ENCODE peak calls at places on chromosomes 7 and 10, in nine cellular contexts. One of them, this sample, is unnamed.
A peak's percentile ranks its signal among the peaks of the same experiment; 100 is the strongest.

GRCh38 chr7:48011323-48011722 is 17.6 kb downstream of the SUN3 start:
- DNase-seq in hepatocyte: no peak
- DNase-seq in stomach: no peak
- DNase-seq in AG10803: no peak
- DNase-seq in left lung: no peak
- DNase-seq in AG09309: no peak
- DNase-seq in fibroblast of pulmonary artery: no peak
- DNase-seq in cardiac fibroblast: no peak
- DNase-seq in WTC11: no peak
- DNase-seq in this sample: no peak

GRCh38 chr7:13258386-13258785 is 571.0 kb downstream of the ARL4A start:
- DNase-seq in WTC11: no peak
- DNase-seq in hepatocyte: no peak
- DNase-seq in fibroblast of pulmonary artery: no peak
- DNase-seq in cardiac fibroblast: no peak
- DNase-seq in stomach: no peak
- DNase-seq in left lung: no peak
- DNase-seq in AG10803: no peak
- DNase-seq in AG09309: no peak
- DNase-seq in this sample: no peak

GRCh38 chr7:113824117-113824823 is 94.5 kb downstream of the PPP1R3A start:
- DNase-seq in cardiac fibroblast: no peak
- DNase-seq in left lung: no peak
- DNase-seq in hepatocyte: no peak
- DNase-seq in AG09309: no peak
- DNase-seq in fibroblast of pulmonary artery: no peak
- DNase-seq in WTC11: no peak
- DNase-seq in AG10803: no peak
- DNase-seq in stomach: no peak
- DNase-seq in this sample: no peak

GRCh38 chr7:1229956-1230355 is 2.7 kb upstream of the UNCX start:
- DNase-seq in WTC11: peak; percentile 36
- DNase-seq in hepatocyte: no peak
- DNase-seq in fibroblast of pulmonary artery: no peak
- DNase-seq in cardiac fibroblast: no peak
- DNase-seq in AG10803: no peak
- DNase-seq in left lung: no peak
- DNase-seq in stomach: no peak
- DNase-seq in AG09309: no peak
- DNase-seq in this sample: peak; percentile 63

GRCh38 chr7:2128601-2129375 is 104.0 kb downstream of the MAD1L1 start:
- DNase-seq in WTC11: no peak
- DNase-seq in AG10803: no peak
- DNase-seq in AG09309: no peak
- DNase-seq in hepatocyte: no peak
- DNase-seq in stomach: no peak
- DNase-seq in left lung: no peak
- DNase-seq in fibroblast of pulmonary artery: no peak
- DNase-seq in cardiac fibroblast: no peak
- DNase-seq in this sample: no peak

GRCh38 chr10:47311193-47311899 is 10.9 kb upstream of the GDF2 start:
- DNase-seq in stomach: peak; percentile 84
- DNase-seq in WTC11: no peak
- DNase-seq in cardiac fibroblast: no peak
- DNase-seq in left lung: no peak
- DNase-seq in fibroblast of pulmonary artery: peak; percentile 10
- DNase-seq in hepatocyte: no peak
- DNase-seq in AG09309: no peak
- DNase-seq in AG10803: no peak
- DNase-seq in this sample: no peak

GRCh38 chr7:157493776-157494175 is 157.0 kb downstream of the DNAJB6 start:
- DNase-seq in fibroblast of pulmonary artery: no peak
- DNase-seq in AG10803: no peak
- DNase-seq in AG09309: no peak
- DNase-seq in hepatocyte: no peak
- DNase-seq in WTC11: no peak
- DNase-seq in left lung: no peak
- DNase-seq in stomach: peak; percentile 11
- DNase-seq in cardiac fibroblast: no peak
- DNase-seq in this sample: no peak

GRCh38 chr7:51428226-51428887 is 111.7 kb upstream of the COBL start:
- DNase-seq in WTC11: peak; percentile 33
- DNase-seq in cardiac fibroblast: peak; percentile 2
- DNase-seq in hepatocyte: peak; percentile 46
- DNase-seq in AG10803: no peak
- DNase-seq in AG09309: no peak
- DNase-seq in left lung: no peak
- DNase-seq in stomach: no peak
- DNase-seq in fibroblast of pulmonary artery: no peak
- DNase-seq in this sample: peak; percentile 50

GRCh38 chr7:100803398-100804161 is 23.7 kb downstream of the EPHB4 start:
- DNase-seq in cardiac fibroblast: peak; percentile 94
- DNase-seq in stomach: peak; percentile 83
- DNase-seq in AG09309: peak; percentile 63
- DNase-seq in AG10803: peak; percentile 89
- DNase-seq in WTC11: peak; percentile 59
- DNase-seq in fibroblast of pulmonary artery: peak; percentile 93
- DNase-seq in left lung: peak; percentile 89
- DNase-seq in hepatocyte: peak; percentile 90
- DNase-seq in this sample: peak; percentile 82

GRCh38 chr7:47100815-47101435 is 481.0 kb downstream of the TNS3 start:
- DNase-seq in stomach: peak; percentile 65
- DNase-seq in cardiac fibroblast: peak; percentile 77
- DNase-seq in hepatocyte: peak; percentile 71
- DNase-seq in WTC11: peak; percentile 80
- DNase-seq in fibroblast of pulmonary artery: peak; percentile 69
- DNase-seq in left lung: no peak
- DNase-seq in AG09309: no peak
- DNase-seq in AG10803: peak; percentile 66
- DNase-seq in this sample: peak; percentile 53

GRCh38 chr10:102645388-102645740 is 1.1 kb downstream of the TRIM8 start:
- DNase-seq in WTC11: no peak
- DNase-seq in fibroblast of pulmonary artery: peak; percentile 57
- DNase-seq in cardiac fibroblast: no peak
- DNase-seq in stomach: peak; percentile 88
- DNase-seq in AG09309: no peak
- DNase-seq in left lung: peak; percentile 81
- DNase-seq in AG10803: no peak
- DNase-seq in hepatocyte: peak; percentile 80
- DNase-seq in this sample: no peak

GRCh38 chr10:125025341-125025740 is 83.4 kb downstream of the ZRANB1 start:
- DNase-seq in WTC11: no peak
- DNase-seq in hepatocyte: no peak
- DNase-seq in AG09309: no peak
- DNase-seq in stomach: no peak
- DNase-seq in AG10803: no peak
- DNase-seq in cardiac fibroblast: no peak
- DNase-seq in fibroblast of pulmonary artery: no peak
- DNase-seq in left lung: no peak
- DNase-seq in this sample: no peak
- TF ChIP-seq CTCF in WTC11: no peak
- TF ChIP-seq CTCF in hepatocyte: no peak
- TF ChIP-seq CTCF in AG09309: no peak
- TF ChIP-seq CTCF in stomach: no peak
- TF ChIP-seq CTCF in AG10803: no peak
- TF ChIP-seq CTCF in cardiac fibroblast: no peak
- TF ChIP-seq CTCF in fibroblast of pulmonary artery: no peak
- TF ChIP-seq CTCF in left lung: no peak
- TF ChIP-seq CTCF in this sample: no peak

GRCh38 chr10:83276971-83277370 is 862.3 kb upstream of the GHITM start:
- DNase-seq in WTC11: no peak
- DNase-seq in hepatocyte: no peak
- DNase-seq in left lung: no peak
- DNase-seq in AG09309: no peak
- DNase-seq in stomach: no peak
- DNase-seq in AG10803: no peak
- DNase-seq in fibroblast of pulmonary artery: no peak
- DNase-seq in cardiac fibroblast: no peak
- DNase-seq in this sample: no peak

GRCh38 chr10:83274088-83274487 is 865.2 kb upstream of the GHITM start:
- DNase-seq in left lung: no peak
- DNase-seq in AG09309: no peak
- DNase-seq in stomach: no peak
- DNase-seq in WTC11: no peak
- DNase-seq in hepatocyte: no peak
- DNase-seq in fibroblast of pulmonary artery: no peak
- DNase-seq in cardiac fibroblast: no peak
- DNase-seq in AG10803: peak; percentile 0
- DNase-seq in this sample: no peak

GRCh38 chr10:83273035-83273434 is 866.3 kb upstream of the GHITM start:
- DNase-seq in left lung: no peak
- DNase-seq in hepatocyte: no peak
- DNase-seq in AG09309: no peak
- DNase-seq in stomach: no peak
- DNase-seq in WTC11: no peak
- DNase-seq in cardiac fibroblast: no peak
- DNase-seq in fibroblast of pulmonary artery: no peak
- DNase-seq in AG10803: no peak
- DNase-seq in this sample: no peak
- TF ChIP-seq CTCF in left lung: no peak
- TF ChIP-seq CTCF in hepatocyte: peak; percentile 50
- TF ChIP-seq CTCF in AG09309: peak; percentile 18
- TF ChIP-seq CTCF in stomach: no peak
- TF ChIP-seq CTCF in WTC11: no peak
- TF ChIP-seq CTCF in cardiac fibroblast: peak; percentile 2
- TF ChIP-seq CTCF in fibroblast of pulmonary artery: no peak
- TF ChIP-seq CTCF in AG10803: no peak
- TF ChIP-seq CTCF in this sample: no peak

GRCh38 chr7:128042027-128042426 is 10.8 kb upstream of the LRRC4 start:
- DNase-seq in stomach: no peak
- DNase-seq in WTC11: no peak
- DNase-seq in AG09309: no peak
- DNase-seq in fibroblast of pulmonary artery: no peak
- DNase-seq in AG10803: no peak
- DNase-seq in cardiac fibroblast: no peak
- DNase-seq in left lung: no peak
- DNase-seq in hepatocyte: no peak
- DNase-seq in this sample: no peak

GRCh38 chr7:128044064-128044463 is 12.8 kb upstream of the LRRC4 start:
- DNase-seq in left lung: no peak
- DNase-seq in AG10803: no peak
- DNase-seq in WTC11: no peak
- DNase-seq in AG09309: no peak
- DNase-seq in cardiac fibroblast: no peak
- DNase-seq in stomach: no peak
- DNase-seq in fibroblast of pulmonary artery: no peak
- DNase-seq in hepatocyte: no peak
- DNase-seq in this sample: no peak

GRCh38 chr7:128041203-128041602 is 10.0 kb upstream of the LRRC4 start:
- DNase-seq in AG10803: peak; percentile 50
- DNase-seq in cardiac fibroblast: peak; percentile 77
- DNase-seq in AG09309: peak; percentile 10
- DNase-seq in left lung: no peak
- DNase-seq in hepatocyte: no peak
- DNase-seq in fibroblast of pulmonary artery: peak; percentile 80
- DNase-seq in WTC11: no peak
- DNase-seq in stomach: no peak
- DNase-seq in this sample: no peak

GRCh38 chr7:128040205-128040604 is 9.0 kb upstream of the LRRC4 start:
- DNase-seq in left lung: no peak
- DNase-seq in WTC11: no peak
- DNase-seq in AG10803: no peak
- DNase-seq in cardiac fibroblast: no peak
- DNase-seq in AG09309: no peak
- DNase-seq in stomach: no peak
- DNase-seq in fibroblast of pulmonary artery: no peak
- DNase-seq in hepatocyte: no peak
- DNase-seq in this sample: no peak

DNA sequence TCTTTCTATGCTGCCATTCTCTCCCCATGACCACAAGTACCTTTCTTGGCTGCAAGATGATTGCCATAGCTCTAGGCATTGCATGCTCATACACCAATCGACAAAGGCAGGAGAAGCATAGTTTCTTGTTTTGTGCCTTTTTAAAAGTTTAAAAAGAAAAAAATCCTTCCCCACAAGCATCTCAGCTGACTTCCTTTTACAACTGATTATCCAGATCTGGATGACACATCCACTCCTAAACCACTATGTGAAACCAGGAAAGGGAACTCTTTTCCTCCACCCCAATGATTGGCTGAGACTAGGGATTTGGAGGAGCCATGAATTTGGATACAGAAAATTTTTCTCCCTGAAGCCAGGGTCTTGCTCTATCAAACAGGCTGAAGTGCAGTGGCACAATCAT is 14.5 kb upstream of the LRRC4 start:
- DNase-seq in fibroblast of pulmonary artery: peak; percentile 37
- DNase-seq in AG10803: peak; percentile 33
- DNase-seq in AG09309: no peak
- DNase-seq in WTC11: no peak
- DNase-seq in left lung: no peak
- DNase-seq in cardiac fibroblast: peak; percentile 36
- DNase-seq in hepatocyte: no peak
- DNase-seq in stomach: no peak
- DNase-seq in this sample: no peak
- TF ChIP-seq CTCF in fibroblast of pulmonary artery: no peak
- TF ChIP-seq CTCF in AG10803: no peak
- TF ChIP-seq CTCF in AG09309: no peak
- TF ChIP-seq CTCF in WTC11: no peak
- TF ChIP-seq CTCF in left lung: no peak
- TF ChIP-seq CTCF in cardiac fibroblast: no peak
- TF ChIP-seq CTCF in hepatocyte: no peak
- TF ChIP-seq CTCF in stomach: no peak
- TF ChIP-seq CTCF in this sample: no peak

DNA sequence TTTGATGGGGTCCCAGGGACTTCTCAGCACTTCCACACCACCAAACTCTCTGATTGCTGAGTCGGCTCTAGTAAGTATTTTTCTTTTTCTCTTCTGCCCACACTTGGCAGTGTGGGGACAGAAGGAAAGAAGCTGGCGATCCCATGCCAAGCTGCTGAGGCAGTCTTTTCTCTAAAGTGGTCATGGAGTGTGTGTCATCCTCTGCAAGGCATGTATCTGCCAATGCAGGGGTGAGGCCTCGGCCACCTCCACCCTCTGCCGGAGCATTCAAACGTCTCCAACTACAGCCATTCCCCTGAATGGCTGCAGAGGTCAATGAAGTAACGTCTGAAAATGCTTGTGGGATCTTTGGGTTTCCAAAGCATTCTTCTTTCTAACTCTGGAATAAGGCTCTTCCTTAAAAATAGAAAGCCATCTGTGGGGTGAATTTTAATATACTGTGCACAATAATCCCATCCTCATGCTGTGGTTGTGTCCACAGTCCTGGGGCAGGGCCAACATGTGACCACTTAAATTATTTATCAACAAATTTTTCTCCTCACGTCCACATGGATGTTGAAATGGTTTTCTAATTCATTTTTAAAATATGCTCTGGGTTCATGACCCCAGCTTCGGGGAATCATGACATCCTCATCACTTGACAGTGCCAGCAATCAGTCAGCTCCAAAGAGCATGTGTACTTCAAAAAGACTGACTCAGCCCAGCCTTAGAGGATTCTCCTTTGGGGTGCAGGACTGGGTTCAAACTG is 171.3 kb upstream of the ITGB1 start:
- DNase-seq in AG09309: peak; percentile 97
- DNase-seq in AG10803: peak; percentile 100
- DNase-seq in cardiac fibroblast: peak; percentile 92
- DNase-seq in WTC11: no peak
- DNase-seq in left lung: peak; percentile 55
- DNase-seq in fibroblast of pulmonary artery: peak; percentile 69
- DNase-seq in hepatocyte: no peak
- DNase-seq in stomach: no peak
- DNase-seq in this sample: no peak
- TF ChIP-seq CTCF in AG09309: peak; percentile 35
- TF ChIP-seq CTCF in AG10803: peak; percentile 47
- TF ChIP-seq CTCF in cardiac fibroblast: no peak
- TF ChIP-seq CTCF in WTC11: no peak
- TF ChIP-seq CTCF in left lung: no peak
- TF ChIP-seq CTCF in fibroblast of pulmonary artery: no peak
- TF ChIP-seq CTCF in hepatocyte: no peak
- TF ChIP-seq CTCF in stomach: no peak
- TF ChIP-seq CTCF in this sample: no peak

This sample was measured in glutamatergic neuron.